ENCODE peak calls at places on chromosomes 13 and 19, in four cellular contexts. One of them, this sample, is unnamed.

GRCh38 chr19:38389101-38389925 is 816 bp downstream of the SPRED3 start:
- DNase-seq in H1: peak
- DNase-seq in IMR-90: peak
- DNase-seq in H9: peak
- DNase-seq in this sample: peak

GRCh38 chr13:77507931-77508776 is 27.4 kb upstream of the SCEL start:
- DNase-seq in H9: no peak
- DNase-seq in H1: no peak
- DNase-seq in IMR-90: peak
- DNase-seq in this sample: no peak

GRCh38 chr13:113059891-113060290 is 45.7 kb upstream of the F7 start:
- DNase-seq in IMR-90: no peak
- DNase-seq in H9: no peak
- DNase-seq in H1: no peak
- DNase-seq in this sample: no peak

GRCh38 chr13:91741925-91742324 is 343.5 kb downstream of the GPC5 start:
- DNase-seq in H1: no peak
- DNase-seq in IMR-90: no peak
- DNase-seq in H9: no peak
- DNase-seq in this sample: peak

GRCh38 chr19:38046254-38047047 is 139.4 kb downstream of the SIPA1L3 start:
- DNase-seq in IMR-90: no peak
- DNase-seq in H9: no peak
- DNase-seq in H1: no peak
- DNase-seq in this sample: no peak

GRCh38 chr13:32426981-32427851 is 714 bp downstream of the N4BP2L1 start:
- DNase-seq in H1: peak
- DNase-seq in H9: peak
- DNase-seq in IMR-90: peak
- DNase-seq in this sample: peak

GRCh38 chr19:47190167-47190727 is 40.8 kb downstream of the BBC3 start:
- DNase-seq in H9: no peak
- DNase-seq in IMR-90: peak
- DNase-seq in H1: no peak
- DNase-seq in this sample: no peak

GRCh38 chr19:35693835-35694599 is 10.3 kb upstream of the ZBTB32 start:
- DNase-seq in IMR-90: peak
- DNase-seq in H1: peak
- DNase-seq in H9: peak
- DNase-seq in this sample: peak

GRCh38 chr13:30934803-30935202 is 2.3 kb downstream of the TEX26 start:
- DNase-seq in IMR-90: no peak
- DNase-seq in H9: no peak
- DNase-seq in H1: no peak
- DNase-seq in this sample: no peak

GRCh38 chr13:85632526-85633215 is 166.5 kb downstream of the SLITRK6 start:
- DNase-seq in IMR-90: no peak
- DNase-seq in H9: no peak
- DNase-seq in H1: no peak
- DNase-seq in this sample: no peak

GRCh38 chr13:53612200-53612599 is 583.6 kb downstream of the OLFM4 start:
- DNase-seq in IMR-90: no peak
- DNase-seq in H1: no peak
- DNase-seq in H9: no peak
- DNase-seq in this sample: no peak

GRCh38 chr13:112177459-112177858 is 110.5 kb downstream of the SOX1 start:
- DNase-seq in H9: no peak
- DNase-seq in H1: no peak
- DNase-seq in IMR-90: no peak
- DNase-seq in this sample: no peak

GRCh38 chr13:44109986-44110640 is 230.4 kb downstream of the LACC1 start:
- DNase-seq in H9: no peak
- DNase-seq in H1: no peak
- DNase-seq in IMR-90: no peak
- DNase-seq in this sample: no peak

GRCh38 chr19:4678881-4679379 is 8.8 kb upstream of the MYDGF start:
- DNase-seq in IMR-90: no peak
- DNase-seq in H9: peak
- DNase-seq in H1: peak
- DNase-seq in this sample: peak

GRCh38 chr13:60583911-60584753 is 187.1 kb downstream of the TDRD3 start:
- DNase-seq in H9: peak
- DNase-seq in H1: peak
- DNase-seq in IMR-90: peak
- DNase-seq in this sample: peak

GRCh38 chr19:33759356-33759755 is 37.3 kb upstream of the KCTD15 start:
- DNase-seq in H9: no peak
- DNase-seq in IMR-90: no peak
- DNase-seq in H1: no peak
- DNase-seq in this sample: no peak

GRCh38 chr19:8490395-8490760 is 12.1 kb downstream of the PRAM1 start:
- DNase-seq in H1: no peak
- DNase-seq in H9: no peak
- DNase-seq in IMR-90: no peak
- DNase-seq in this sample: no peak

GRCh38 chr19:27974082-27974513 is 1238.9 kb downstream of the UQCRFS1 start:
- DNase-seq in IMR-90: no peak
- DNase-seq in H9: peak
- DNase-seq in H1: peak
- DNase-seq in this sample: peak

GRCh38 chr19:57719424-57719823 is 8.0 kb downstream of the ZNF671 start:
- DNase-seq in H9: no peak
- DNase-seq in H1: peak
- DNase-seq in IMR-90: no peak
- DNase-seq in this sample: no peak

GRCh38 chr13:36357692-36358091 is 11.5 kb upstream of the SPART start:
- DNase-seq in H9: no peak
- DNase-seq in IMR-90: no peak
- DNase-seq in H1: no peak
- DNase-seq in this sample: no peak

GRCh38 chr13:45007225-45007624 is 17.9 kb downstream of the GPALPP1 start:
- DNase-seq in H1: no peak
- DNase-seq in IMR-90: no peak
- DNase-seq in H9: no peak
- DNase-seq in this sample: no peak

GRCh38 chr13:27770809-27771208 is 21.5 kb upstream of the GSX1 start:
- DNase-seq in IMR-90: peak
- DNase-seq in H1: no peak
- DNase-seq in H9: peak
- DNase-seq in this sample: peak

GRCh38 chr13:20814224-20814910 is 40.6 kb upstream of the EEF1AKMT1 start:
- DNase-seq in H1: no peak
- DNase-seq in IMR-90: peak
- DNase-seq in H9: no peak
- DNase-seq in this sample: peak

GRCh38 chr19:47615714-47616113 is 6.8 kb downstream of the BICRA start:
- DNase-seq in H9: no peak
- DNase-seq in H1: no peak
- DNase-seq in IMR-90: no peak
- DNase-seq in this sample: no peak

GRCh38 chr13:79389031-79389430 is 17.0 kb downstream of the RBM26 start:
- DNase-seq in IMR-90: no peak
- DNase-seq in H9: no peak
- DNase-seq in H1: no peak
- DNase-seq in this sample: no peak

GRCh38 chr13:27921421-27921960 is 1.7 kb downstream of the PDX1 start:
- DNase-seq in H1: peak
- DNase-seq in IMR-90: no peak
- DNase-seq in H9: peak
- DNase-seq in this sample: no peak

DNA sequence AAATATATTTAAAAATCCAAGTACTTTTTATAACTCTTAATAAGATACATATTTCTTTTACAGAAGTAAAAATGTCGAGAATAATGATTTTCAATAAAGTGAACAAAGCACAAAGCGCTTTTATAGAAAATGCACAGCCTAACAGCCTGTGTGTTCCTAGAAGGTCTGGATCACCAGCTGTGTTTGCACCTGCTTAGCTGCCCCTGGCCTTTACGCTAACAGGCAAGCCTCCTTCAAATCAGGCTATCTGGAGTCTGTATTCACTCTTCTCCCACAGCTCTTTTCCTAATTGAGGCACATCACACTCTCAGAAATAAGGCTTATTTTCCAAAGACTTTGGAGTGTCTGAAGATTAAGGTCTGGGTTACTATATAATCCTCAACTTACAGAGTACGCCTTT is 183.1 kb downstream of the LHFPL6 start:
- DNase-seq in H9: no peak
- DNase-seq in IMR-90: no peak
- DNase-seq in H1: no peak
- DNase-seq in this sample: no peak
- H3K56ac ChIP-seq in H9: no peak
- H3K56ac ChIP-seq in IMR-90: no peak
- H3K56ac ChIP-seq in H1: no peak
- H3K56ac ChIP-seq in this sample: no peak

GRCh38 chr13:110413311-110414040 is 106.4 kb downstream of the COL4A2 start:
- DNase-seq in IMR-90: no peak
- DNase-seq in H1: no peak
- DNase-seq in H9: no peak
- DNase-seq in this sample: no peak
- H3K56ac ChIP-seq in IMR-90: no peak
- H3K56ac ChIP-seq in H1: no peak
- H3K56ac ChIP-seq in H9: no peak
- H3K56ac ChIP-seq in this sample: peak

DNA sequence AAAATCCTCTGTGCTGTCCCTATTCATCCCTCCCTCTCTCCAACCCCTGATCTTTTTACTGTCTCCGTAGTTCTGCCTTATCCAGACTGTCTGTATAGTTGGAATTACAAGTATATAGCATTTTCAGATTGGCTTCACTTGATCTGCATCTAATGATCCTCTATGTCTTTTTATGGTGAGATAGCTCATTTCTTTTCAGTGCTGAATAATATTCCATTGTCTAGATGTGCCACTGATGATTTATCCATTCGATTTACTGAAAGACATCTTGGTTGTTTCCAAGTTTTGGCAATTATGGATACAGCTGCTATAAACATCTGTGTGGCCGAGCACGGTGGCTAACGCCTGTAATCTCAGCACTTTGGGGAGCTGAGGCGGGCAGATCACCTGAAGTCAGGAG is 19.1 kb downstream of the IRGC start:
- DNase-seq in H9: no peak
- DNase-seq in H1: no peak
- DNase-seq in IMR-90: no peak
- DNase-seq in this sample: no peak
- H3K56ac ChIP-seq in H9: no peak
- H3K56ac ChIP-seq in H1: no peak
- H3K56ac ChIP-seq in IMR-90: no peak
- H3K56ac ChIP-seq in this sample: no peak

GRCh38 chr13:34730966-34731365 is 211.1 kb upstream of the NBEA start:
- DNase-seq in H9: no peak
- DNase-seq in IMR-90: no peak
- DNase-seq in H1: no peak
- DNase-seq in this sample: peak
- H3K56ac ChIP-seq in H9: no peak
- H3K56ac ChIP-seq in IMR-90: no peak
- H3K56ac ChIP-seq in H1: no peak
- H3K56ac ChIP-seq in this sample: no peak

DNA sequence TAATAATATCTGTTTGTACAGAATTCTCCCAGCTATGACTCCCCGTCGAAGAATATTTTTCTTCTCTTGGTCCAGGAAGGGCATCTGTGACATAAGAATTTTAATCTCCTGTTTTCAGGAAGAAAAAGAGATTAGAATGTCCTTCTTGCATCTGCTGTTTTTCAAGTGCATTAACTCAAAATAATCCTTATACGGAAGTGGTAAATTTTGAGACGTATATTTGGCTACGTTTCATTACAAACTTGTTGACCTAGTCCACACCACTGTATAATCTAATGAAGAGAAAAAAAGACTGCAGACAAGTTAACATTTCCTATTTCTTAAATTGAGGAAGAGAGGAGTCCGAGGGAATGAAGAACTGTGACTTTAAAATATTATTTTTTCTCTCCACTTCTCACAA is 959.9 kb downstream of the DIAPH3 start:
- DNase-seq in IMR-90: no peak
- DNase-seq in H1: no peak
- DNase-seq in H9: no peak
- DNase-seq in this sample: no peak
- H3K56ac ChIP-seq in IMR-90: no peak
- H3K56ac ChIP-seq in H1: no peak
- H3K56ac ChIP-seq in H9: no peak
- H3K56ac ChIP-seq in this sample: no peak

GRCh38 chr19:15240539-15240938 is 8.3 kb upstream of the EPHX3 start:
- DNase-seq in H1: no peak
- DNase-seq in IMR-90: no peak
- DNase-seq in H9: no peak
- DNase-seq in this sample: no peak
- H3K56ac ChIP-seq in H1: no peak
- H3K56ac ChIP-seq in IMR-90: no peak
- H3K56ac ChIP-seq in H9: no peak
- H3K56ac ChIP-seq in this sample: no peak

DNA sequence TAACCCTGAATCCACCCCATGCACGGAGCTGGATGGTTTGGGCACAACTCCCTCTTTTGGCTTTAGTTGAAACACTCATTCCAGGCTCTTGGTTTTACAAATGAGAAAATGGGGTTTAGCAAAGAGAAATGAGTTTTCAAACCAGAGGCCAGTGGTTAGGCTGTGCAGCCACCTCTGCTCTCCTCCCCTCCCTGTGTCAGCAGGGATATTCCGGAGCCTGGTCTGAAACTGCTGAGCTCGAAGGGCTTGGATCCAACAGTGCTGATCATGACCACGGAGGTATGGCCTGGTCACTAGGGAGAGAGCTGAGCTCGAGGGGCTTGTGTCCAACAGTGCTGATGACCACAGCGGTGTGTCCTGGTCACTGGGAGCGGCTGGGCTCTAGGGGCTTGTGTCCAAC is 41.5 kb downstream of the ZNF787 start:
- DNase-seq in H1: no peak
- DNase-seq in IMR-90: no peak
- DNase-seq in H9: no peak
- DNase-seq in this sample: no peak
- H3K56ac ChIP-seq in H1: no peak
- H3K56ac ChIP-seq in IMR-90: no peak
- H3K56ac ChIP-seq in H9: no peak
- H3K56ac ChIP-seq in this sample: no peak

GRCh38 chr13:98439896-98440295 is 137.0 kb downstream of the STK24 start:
- DNase-seq in H9: no peak
- DNase-seq in IMR-90: no peak
- DNase-seq in H1: no peak
- DNase-seq in this sample: no peak
- H3K56ac ChIP-seq in H9: no peak
- H3K56ac ChIP-seq in IMR-90: no peak
- H3K56ac ChIP-seq in H1: no peak
- H3K56ac ChIP-seq in this sample: no peak

This sample was measured in mesendoderm.